ENCODE peak calls at places on chromosomes 4 and X, in four cellular contexts. One of them, this sample, is unnamed.

GRCh38 chrX:10939384-10939783 is 171.7 kb upstream of the HCCS start:
- DNase-seq in choroid plexus epithelial cell: peak
- DNase-seq in HAP-1: no peak
- DNase-seq in stimulated activated CD4-positive, alpha-beta T cell treated with anti-CD3 and anti-CD28 coated beads, Interleukin-1b, Interleukin-23, amount 100 ng/mL, for 24 hours: no peak
- DNase-seq in this sample: no peak

GRCh38 chr4:15182600-15183222 is 180.4 kb downstream of the CPEB2 start:
- DNase-seq in choroid plexus epithelial cell: peak
- DNase-seq in HAP-1: no peak
- DNase-seq in stimulated activated CD4-positive, alpha-beta T cell treated with anti-CD3 and anti-CD28 coated beads, Interleukin-1b, Interleukin-23, amount 100 ng/mL, for 24 hours: no peak
- DNase-seq in this sample: no peak

GRCh38 chr4:37889849-37890500 is 909 bp upstream of the TBC1D1 start:
- DNase-seq in choroid plexus epithelial cell: no peak
- DNase-seq in HAP-1: no peak
- DNase-seq in stimulated activated CD4-positive, alpha-beta T cell treated with anti-CD3 and anti-CD28 coated beads, Interleukin-1b, Interleukin-23, amount 100 ng/mL, for 24 hours: no peak
- DNase-seq in this sample: peak

GRCh38 chr4:86004030-86004429 is 355.8 kb downstream of the MAPK10 start:
- DNase-seq in choroid plexus epithelial cell: no peak
- DNase-seq in HAP-1: no peak
- DNase-seq in stimulated activated CD4-positive, alpha-beta T cell treated with anti-CD3 and anti-CD28 coated beads, Interleukin-1b, Interleukin-23, amount 100 ng/mL, for 24 hours: no peak
- DNase-seq in this sample: no peak

GRCh38 chrX:10945463-10945862 is 165.7 kb upstream of the HCCS start:
- DNase-seq in choroid plexus epithelial cell: no peak
- DNase-seq in HAP-1: no peak
- DNase-seq in stimulated activated CD4-positive, alpha-beta T cell treated with anti-CD3 and anti-CD28 coated beads, Interleukin-1b, Interleukin-23, amount 100 ng/mL, for 24 hours: no peak
- DNase-seq in this sample: no peak

GRCh38 chrX:153610834-153611209 is 11.9 kb upstream of the CCNQ start:
- DNase-seq in choroid plexus epithelial cell: no peak
- DNase-seq in HAP-1: no peak
- DNase-seq in stimulated activated CD4-positive, alpha-beta T cell treated with anti-CD3 and anti-CD28 coated beads, Interleukin-1b, Interleukin-23, amount 100 ng/mL, for 24 hours: no peak
- DNase-seq in this sample: no peak

GRCh38 chr4:37767546-37767945 is 58.9 kb upstream of the PGM2 start:
- DNase-seq in choroid plexus epithelial cell: peak
- DNase-seq in HAP-1: no peak
- DNase-seq in stimulated activated CD4-positive, alpha-beta T cell treated with anti-CD3 and anti-CD28 coated beads, Interleukin-1b, Interleukin-23, amount 100 ng/mL, for 24 hours: no peak
- DNase-seq in this sample: peak

GRCh38 chrX:40952855-40953254 is 132.4 kb upstream of the USP9X start:
- DNase-seq in choroid plexus epithelial cell: peak
- DNase-seq in HAP-1: no peak
- DNase-seq in stimulated activated CD4-positive, alpha-beta T cell treated with anti-CD3 and anti-CD28 coated beads, Interleukin-1b, Interleukin-23, amount 100 ng/mL, for 24 hours: no peak
- DNase-seq in this sample: no peak

GRCh38 chr4:612052-612748 is 13.2 kb upstream of the PDE6B start:
- DNase-seq in choroid plexus epithelial cell: no peak
- DNase-seq in HAP-1: no peak
- DNase-seq in stimulated activated CD4-positive, alpha-beta T cell treated with anti-CD3 and anti-CD28 coated beads, Interleukin-1b, Interleukin-23, amount 100 ng/mL, for 24 hours: no peak
- DNase-seq in this sample: peak

GRCh38 chrX:115562492-115562872 is 1.5 kb downstream of the PLS3 start:
- DNase-seq in choroid plexus epithelial cell: peak
- DNase-seq in HAP-1: peak
- DNase-seq in stimulated activated CD4-positive, alpha-beta T cell treated with anti-CD3 and anti-CD28 coated beads, Interleukin-1b, Interleukin-23, amount 100 ng/mL, for 24 hours: no peak
- DNase-seq in this sample: no peak

GRCh38 chrX:151183912-151184565 is 7.7 kb downstream of the GPR50 start:
- DNase-seq in choroid plexus epithelial cell: no peak
- DNase-seq in HAP-1: no peak
- DNase-seq in stimulated activated CD4-positive, alpha-beta T cell treated with anti-CD3 and anti-CD28 coated beads, Interleukin-1b, Interleukin-23, amount 100 ng/mL, for 24 hours: no peak
- DNase-seq in this sample: no peak

GRCh38 chr4:16916719-16917337 is 18.4 kb upstream of the LDB2 start:
- DNase-seq in choroid plexus epithelial cell: peak
- DNase-seq in HAP-1: peak
- DNase-seq in stimulated activated CD4-positive, alpha-beta T cell treated with anti-CD3 and anti-CD28 coated beads, Interleukin-1b, Interleukin-23, amount 100 ng/mL, for 24 hours: peak
- DNase-seq in this sample: no peak

GRCh38 chr4:159382875-159383568 is 280.1 kb downstream of the RAPGEF2 start:
- DNase-seq in choroid plexus epithelial cell: no peak
- DNase-seq in HAP-1: peak
- DNase-seq in stimulated activated CD4-positive, alpha-beta T cell treated with anti-CD3 and anti-CD28 coated beads, Interleukin-1b, Interleukin-23, amount 100 ng/mL, for 24 hours: no peak
- DNase-seq in this sample: no peak

GRCh38 chr4:181962321-181962720 is 280.9 kb upstream of the TENM3 start:
- DNase-seq in choroid plexus epithelial cell: no peak
- DNase-seq in HAP-1: no peak
- DNase-seq in stimulated activated CD4-positive, alpha-beta T cell treated with anti-CD3 and anti-CD28 coated beads, Interleukin-1b, Interleukin-23, amount 100 ng/mL, for 24 hours: no peak
- DNase-seq in this sample: no peak

GRCh38 chr4:2535386-2536192 is 858 bp upstream of the FAM193A start:
- DNase-seq in choroid plexus epithelial cell: peak
- DNase-seq in HAP-1: peak
- DNase-seq in stimulated activated CD4-positive, alpha-beta T cell treated with anti-CD3 and anti-CD28 coated beads, Interleukin-1b, Interleukin-23, amount 100 ng/mL, for 24 hours: peak
- DNase-seq in this sample: peak

GRCh38 chrX:15334561-15334960 is 762 bp downstream of the PIGA start:
- DNase-seq in choroid plexus epithelial cell: peak
- DNase-seq in HAP-1: no peak
- DNase-seq in stimulated activated CD4-positive, alpha-beta T cell treated with anti-CD3 and anti-CD28 coated beads, Interleukin-1b, Interleukin-23, amount 100 ng/mL, for 24 hours: no peak
- DNase-seq in this sample: no peak

GRCh38 chrX:15930585-15930984 is 76.0 kb upstream of the AP1S2 start:
- DNase-seq in choroid plexus epithelial cell: peak
- DNase-seq in HAP-1: peak
- DNase-seq in stimulated activated CD4-positive, alpha-beta T cell treated with anti-CD3 and anti-CD28 coated beads, Interleukin-1b, Interleukin-23, amount 100 ng/mL, for 24 hours: no peak
- DNase-seq in this sample: no peak

GRCh38 chrX:43756076-43756475 is 100.0 kb downstream of the MAOA start:
- DNase-seq in choroid plexus epithelial cell: no peak
- DNase-seq in HAP-1: no peak
- DNase-seq in stimulated activated CD4-positive, alpha-beta T cell treated with anti-CD3 and anti-CD28 coated beads, Interleukin-1b, Interleukin-23, amount 100 ng/mL, for 24 hours: no peak
- DNase-seq in this sample: no peak

GRCh38 chr4:153076861-153077260 is 127.4 kb upstream of the TRIM2 start:
- DNase-seq in choroid plexus epithelial cell: no peak
- DNase-seq in HAP-1: no peak
- DNase-seq in stimulated activated CD4-positive, alpha-beta T cell treated with anti-CD3 and anti-CD28 coated beads, Interleukin-1b, Interleukin-23, amount 100 ng/mL, for 24 hours: no peak
- DNase-seq in this sample: no peak

GRCh38 chrX:7316887-7317286 is 168.9 kb upstream of the PUDP start:
- DNase-seq in choroid plexus epithelial cell: peak
- DNase-seq in HAP-1: no peak
- DNase-seq in stimulated activated CD4-positive, alpha-beta T cell treated with anti-CD3 and anti-CD28 coated beads, Interleukin-1b, Interleukin-23, amount 100 ng/mL, for 24 hours: no peak
- DNase-seq in this sample: no peak

GRCh38 chr4:110754726-110755125 is 131.8 kb upstream of the PITX2 start:
- DNase-seq in choroid plexus epithelial cell: no peak
- DNase-seq in HAP-1: no peak
- DNase-seq in stimulated activated CD4-positive, alpha-beta T cell treated with anti-CD3 and anti-CD28 coated beads, Interleukin-1b, Interleukin-23, amount 100 ng/mL, for 24 hours: no peak
- DNase-seq in this sample: no peak

GRCh38 chr4:74320559-74321118 is 12.4 kb downstream of the EPGN start:
- DNase-seq in choroid plexus epithelial cell: peak
- DNase-seq in HAP-1: peak
- DNase-seq in stimulated activated CD4-positive, alpha-beta T cell treated with anti-CD3 and anti-CD28 coated beads, Interleukin-1b, Interleukin-23, amount 100 ng/mL, for 24 hours: no peak
- DNase-seq in this sample: no peak

GRCh38 chr4:158203929-158204328 is 6.4 kb upstream of the TMEM144 start:
- DNase-seq in choroid plexus epithelial cell: no peak
- DNase-seq in HAP-1: no peak
- DNase-seq in stimulated activated CD4-positive, alpha-beta T cell treated with anti-CD3 and anti-CD28 coated beads, Interleukin-1b, Interleukin-23, amount 100 ng/mL, for 24 hours: no peak
- DNase-seq in this sample: no peak

GRCh38 chrX:3636803-3637202 is 76.6 kb downstream of the PRKX start:
- DNase-seq in choroid plexus epithelial cell: no peak
- DNase-seq in HAP-1: no peak
- DNase-seq in stimulated activated CD4-positive, alpha-beta T cell treated with anti-CD3 and anti-CD28 coated beads, Interleukin-1b, Interleukin-23, amount 100 ng/mL, for 24 hours: no peak
- DNase-seq in this sample: no peak

GRCh38 chr4:48470570-48470969 is 12.6 kb upstream of the SLC10A4 start:
- DNase-seq in choroid plexus epithelial cell: no peak
- DNase-seq in HAP-1: no peak
- DNase-seq in stimulated activated CD4-positive, alpha-beta T cell treated with anti-CD3 and anti-CD28 coated beads, Interleukin-1b, Interleukin-23, amount 100 ng/mL, for 24 hours: no peak
- DNase-seq in this sample: no peak

GRCh38 chr4:158315706-158316105 is 105.4 kb downstream of the TMEM144 start:
- DNase-seq in choroid plexus epithelial cell: peak
- DNase-seq in HAP-1: no peak
- DNase-seq in stimulated activated CD4-positive, alpha-beta T cell treated with anti-CD3 and anti-CD28 coated beads, Interleukin-1b, Interleukin-23, amount 100 ng/mL, for 24 hours: no peak
- DNase-seq in this sample: no peak

GRCh38 chr4:76950846-76951321 is 1.3 kb downstream of the SEPTIN11 start:
- DNase-seq in choroid plexus epithelial cell: peak
- DNase-seq in HAP-1: peak
- DNase-seq in stimulated activated CD4-positive, alpha-beta T cell treated with anti-CD3 and anti-CD28 coated beads, Interleukin-1b, Interleukin-23, amount 100 ng/mL, for 24 hours: no peak
- DNase-seq in this sample: no peak

GRCh38 chr4:56619160-56619559 is 61.9 kb downstream of the HOPX start:
- DNase-seq in choroid plexus epithelial cell: peak
- DNase-seq in HAP-1: no peak
- DNase-seq in stimulated activated CD4-positive, alpha-beta T cell treated with anti-CD3 and anti-CD28 coated beads, Interleukin-1b, Interleukin-23, amount 100 ng/mL, for 24 hours: no peak
- DNase-seq in this sample: no peak

GRCh38 chrX:130878350-130879341 is 24.4 kb downstream of the ENOX2 start:
- DNase-seq in choroid plexus epithelial cell: peak
- DNase-seq in HAP-1: no peak
- DNase-seq in stimulated activated CD4-positive, alpha-beta T cell treated with anti-CD3 and anti-CD28 coated beads, Interleukin-1b, Interleukin-23, amount 100 ng/mL, for 24 hours: no peak
- DNase-seq in this sample: peak

GRCh38 chr4:17859793-17860406 is 49.1 kb downstream of the NCAPG start:
- DNase-seq in choroid plexus epithelial cell: no peak
- DNase-seq in HAP-1: no peak
- DNase-seq in stimulated activated CD4-positive, alpha-beta T cell treated with anti-CD3 and anti-CD28 coated beads, Interleukin-1b, Interleukin-23, amount 100 ng/mL, for 24 hours: no peak
- DNase-seq in this sample: no peak

GRCh38 chrX:68018248-68019203 is 414.8 kb downstream of the OPHN1 start:
- DNase-seq in choroid plexus epithelial cell: peak
- DNase-seq in HAP-1: peak
- DNase-seq in stimulated activated CD4-positive, alpha-beta T cell treated with anti-CD3 and anti-CD28 coated beads, Interleukin-1b, Interleukin-23, amount 100 ng/mL, for 24 hours: no peak
- DNase-seq in this sample: peak

GRCh38 chr4:114694770-114695169 is 96.2 kb downstream of the UGT8 start:
- DNase-seq in choroid plexus epithelial cell: peak
- DNase-seq in HAP-1: peak
- DNase-seq in stimulated activated CD4-positive, alpha-beta T cell treated with anti-CD3 and anti-CD28 coated beads, Interleukin-1b, Interleukin-23, amount 100 ng/mL, for 24 hours: no peak
- DNase-seq in this sample: no peak

GRCh38 chrX:29662101-29662500 is 553.3 kb upstream of the MAGEB2 start:
- DNase-seq in choroid plexus epithelial cell: peak
- DNase-seq in HAP-1: no peak
- DNase-seq in stimulated activated CD4-positive, alpha-beta T cell treated with anti-CD3 and anti-CD28 coated beads, Interleukin-1b, Interleukin-23, amount 100 ng/mL, for 24 hours: no peak
- DNase-seq in this sample: no peak

GRCh38 chr4:3702551-3703221 is 63.5 kb upstream of the ADRA2C start:
- DNase-seq in choroid plexus epithelial cell: no peak
- DNase-seq in HAP-1: no peak
- DNase-seq in stimulated activated CD4-positive, alpha-beta T cell treated with anti-CD3 and anti-CD28 coated beads, Interleukin-1b, Interleukin-23, amount 100 ng/mL, for 24 hours: no peak
- DNase-seq in this sample: peak

GRCh38 chr4:1294424-1294823 is 4.7 kb downstream of the MAEA start:
- DNase-seq in choroid plexus epithelial cell: no peak
- DNase-seq in HAP-1: no peak
- DNase-seq in stimulated activated CD4-positive, alpha-beta T cell treated with anti-CD3 and anti-CD28 coated beads, Interleukin-1b, Interleukin-23, amount 100 ng/mL, for 24 hours: no peak
- DNase-seq in this sample: peak

GRCh38 chr4:31295081-31295480 is 574.9 kb downstream of the PCDH7 start:
- DNase-seq in choroid plexus epithelial cell: no peak
- DNase-seq in HAP-1: no peak
- DNase-seq in stimulated activated CD4-positive, alpha-beta T cell treated with anti-CD3 and anti-CD28 coated beads, Interleukin-1b, Interleukin-23, amount 100 ng/mL, for 24 hours: no peak
- DNase-seq in this sample: no peak

GRCh38 chr4:89754531-89754930 is 82.4 kb downstream of the SNCA start:
- DNase-seq in choroid plexus epithelial cell: no peak
- DNase-seq in HAP-1: no peak
- DNase-seq in stimulated activated CD4-positive, alpha-beta T cell treated with anti-CD3 and anti-CD28 coated beads, Interleukin-1b, Interleukin-23, amount 100 ng/mL, for 24 hours: no peak
- DNase-seq in this sample: no peak

GRCh38 chrX:80808854-80809493 is 703 bp downstream of the BRWD3 start:
- DNase-seq in choroid plexus epithelial cell: peak
- DNase-seq in HAP-1: no peak
- DNase-seq in stimulated activated CD4-positive, alpha-beta T cell treated with anti-CD3 and anti-CD28 coated beads, Interleukin-1b, Interleukin-23, amount 100 ng/mL, for 24 hours: no peak
- DNase-seq in this sample: no peak

GRCh38 chrX:143500751-143501150 is 16.5 kb downstream of the SPANXN3 start:
- DNase-seq in choroid plexus epithelial cell: no peak
- DNase-seq in HAP-1: no peak
- DNase-seq in stimulated activated CD4-positive, alpha-beta T cell treated with anti-CD3 and anti-CD28 coated beads, Interleukin-1b, Interleukin-23, amount 100 ng/mL, for 24 hours: no peak
- DNase-seq in this sample: no peak

GRCh38 chr4:158253350-158253980 is 43.2 kb downstream of the TMEM144 start:
- DNase-seq in choroid plexus epithelial cell: peak
- DNase-seq in HAP-1: peak
- DNase-seq in stimulated activated CD4-positive, alpha-beta T cell treated with anti-CD3 and anti-CD28 coated beads, Interleukin-1b, Interleukin-23, amount 100 ng/mL, for 24 hours: peak
- DNase-seq in this sample: peak

This sample was measured in aorta.